ENCODE peak calls at places on chromosomes 4 and X, in five cellular contexts. U, N, S, F and J are unnamed samples.

GRCh38 chr4:55758570-55758969 is 61.0 kb upstream of the EXOC1L start:
- DNase-seq in U (no peak), N (no peak), S (no peak), F (peak; percentile 2), J (no peak)

GRCh38 chr4:25144870-25145481 is 15.3 kb downstream of the SEPSECS start:
- DNase-seq in U (no peak), N (no peak), S (no peak), F (peak; percentile 17), J (no peak)

GRCh38 chr4:172546782-172547181 is 621.8 kb upstream of the GALNT7 start:
- DNase-seq in U (no peak), N (no peak), S (no peak), F (peak; percentile 52), J (no peak)

GRCh38 chr4:2297606-2298517 is 36.0 kb upstream of the MXD4 start:
- DNase-seq in U (no peak), N (no peak), S (no peak), F (peak; percentile 21), J (no peak)

GRCh38 chrX:46653482-46653881 is 79.9 kb downstream of the CHST7 start:
- DNase-seq in U (no peak), N (no peak), S (no peak), F (no peak), J (no peak)

GRCh38 chrX:16882188-16882587 is 12.0 kb upstream of the RBBP7 start:
- DNase-seq in U (no peak), N (no peak), S (no peak), F (peak; percentile 41), J (no peak)

GRCh38 chr4:2412534-2412884 is 5.9 kb downstream of the ZFYVE28 start:
- DNase-seq in U (no peak), N (no peak), S (no peak), F (peak; percentile 88), J (no peak)

GRCh38 chrX:122504026-122504425 is 680.1 kb upstream of the GRIA3 start:
- DNase-seq in U (no peak), N (no peak), S (no peak), F (no peak), J (no peak)

GRCh38 chr4:140427104-140427918 is at the start of gene CLGN:
- DNase-seq in U (peak; percentile 15), N (peak; percentile 75), S (no peak), F (peak; percentile 73), J (peak; percentile 80)

GRCh38 chrX:47991263-47992092 is 12.3 kb downstream of the ZNF182 start:
- DNase-seq in U (no peak), N (no peak), S (no peak), F (no peak), J (no peak)

GRCh38 chrX:43882294-43882681 is at the start of gene MAOB:
- DNase-seq in U (no peak), N (peak; percentile 58), S (no peak), F (no peak), J (peak; percentile 79)

GRCh38 chr4:158314756-158315487 is 104.6 kb downstream of the TMEM144 start:
- DNase-seq in U (no peak), N (no peak), S (no peak), F (no peak), J (no peak)

GRCh38 chr4:26074672-26075071 is 160.7 kb downstream of the SMIM20 start:
- DNase-seq in U (no peak), N (no peak), S (no peak), F (peak; percentile 76), J (no peak)

GRCh38 chr4:68129793-68130192 is at the start of gene TMPRSS11F:
- DNase-seq in U (no peak), N (no peak), S (no peak), F (no peak), J (no peak)

GRCh38 chr4:159413252-159413941 is 310.5 kb downstream of the RAPGEF2 start:
- DNase-seq in U (no peak), N (no peak), S (no peak), F (no peak), J (no peak)

GRCh38 chr4:138542191-138542771 is 300.1 kb upstream of the SLC7A11 start:
- DNase-seq in U (no peak), N (no peak), S (no peak), F (no peak), J (no peak)

GRCh38 chr4:10655968-10656367 is 28.6 kb downstream of the CLNK start:
- DNase-seq in U (no peak), N (no peak), S (no peak), F (no peak), J (no peak)

GRCh38 chr4:3293410-3294391 is 880 bp downstream of the RGS12 start:
- DNase-seq in U (no peak), N (no peak), S (no peak), F (no peak), J (peak; percentile 82)

GRCh38 chr4:107069049-107069448 is 32.9 kb upstream of the DKK2 start:
- DNase-seq in U (no peak), N (no peak), S (no peak), F (no peak), J (no peak)

GRCh38 chr4:55851885-55852284 is 1.6 kb upstream of the EXOC1 start:
- DNase-seq in U (no peak), N (no peak), S (no peak), F (no peak), J (no peak)

GRCh38 chr4:53196872-53197759 is 168.7 kb downstream of the SCFD2 start:
- DNase-seq in U (peak; percentile 56), N (no peak), S (no peak), F (peak; percentile 82), J (no peak)

GRCh38 chrX:153649178-153649914 is 2.3 kb downstream of the DUSP9 start:
- DNase-seq in U (no peak), N (no peak), S (no peak), F (peak; percentile 39), J (peak; percentile 78)

GRCh38 chrX:97637289-97637688 is 753.6 kb downstream of the RPA4 start:
- DNase-seq in U (no peak), N (no peak), S (no peak), F (no peak), J (no peak)

GRCh38 chrX:111164728-111165127 is 68.7 kb downstream of the PAK3 start:
- DNase-seq in U (no peak), N (no peak), S (no peak), F (no peak), J (no peak)

GRCh38 chrX:17411189-17411588 is 36.2 kb downstream of the NHS start:
- DNase-seq in U (no peak), N (no peak), S (no peak), F (no peak), J (no peak)

DNA sequence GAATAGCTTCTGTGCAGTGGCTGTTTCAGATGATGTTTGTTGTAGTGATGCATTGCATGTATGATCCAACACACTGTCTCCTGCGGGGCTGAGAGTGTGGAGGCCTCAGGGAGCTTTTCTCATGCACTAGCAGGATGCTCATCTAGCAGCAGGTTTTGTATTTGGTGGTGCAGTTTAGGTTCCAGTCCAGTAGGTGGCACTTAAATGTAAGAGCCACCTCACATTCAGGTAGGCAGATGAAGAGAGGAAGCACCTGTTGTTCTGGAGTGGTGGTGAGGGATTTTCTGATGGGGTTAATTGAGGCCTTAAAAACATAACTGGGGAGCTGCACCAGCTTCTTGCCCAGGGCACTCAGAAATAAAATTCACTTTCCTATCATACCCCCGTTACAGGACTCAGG is 300.9 kb downstream of the SPIN4 start:
- DNase-seq in U (no peak), N (no peak), S (no peak), F (peak; percentile 36), J (no peak)
- TF ChIP-seq CTCF in U (no peak), N (no peak), S (no peak), F (peak; percentile 15), J (no peak)

DNA sequence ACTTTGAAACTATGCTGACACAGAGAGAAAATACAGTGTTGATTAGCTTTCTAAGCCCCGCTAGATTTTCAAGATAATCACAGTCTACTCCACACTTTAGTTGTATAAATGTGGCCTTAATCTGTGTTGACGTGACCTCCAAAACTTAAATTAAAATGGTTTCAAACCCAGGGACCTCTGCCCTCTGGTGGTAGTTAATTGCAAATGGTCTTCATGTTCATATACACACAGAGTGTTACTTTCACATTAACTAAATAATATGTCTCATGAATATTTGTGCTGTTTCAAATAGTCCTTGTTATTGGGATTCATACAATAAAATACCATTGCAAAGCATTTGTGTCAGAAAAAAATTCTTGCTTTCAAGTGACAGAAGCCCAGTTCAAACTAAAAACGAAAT is 64.3 kb downstream of the TASL start:
- DNase-seq in U (no peak), N (no peak), S (no peak), F (peak; percentile 17), J (no peak)
- TF ChIP-seq CTCF in U (no peak), N (peak; percentile 22), S (peak; percentile 14), F (peak; percentile 29), J (no peak)

GRCh38 chr4:92307886-92308285 is 4.1 kb downstream of the GRID2 start:
- DNase-seq in U (no peak), N (no peak), S (no peak), F (no peak), J (no peak)

GRCh38 chr4:92305878-92306520 is 2.2 kb downstream of the GRID2 start:
- DNase-seq in U (no peak), N (no peak), S (no peak), F (no peak), J (peak; percentile 45)

GRCh38 chr4:92305148-92305877 is 1.5 kb downstream of the GRID2 start:
- DNase-seq in U (no peak), N (peak; percentile 22), S (peak; percentile 91), F (peak; percentile 3), J (peak; percentile 78)

GRCh38 chr4:92304636-92305035 is 870 bp downstream of the GRID2 start:
- DNase-seq in U (no peak), N (no peak), S (no peak), F (no peak), J (no peak)

DNA sequence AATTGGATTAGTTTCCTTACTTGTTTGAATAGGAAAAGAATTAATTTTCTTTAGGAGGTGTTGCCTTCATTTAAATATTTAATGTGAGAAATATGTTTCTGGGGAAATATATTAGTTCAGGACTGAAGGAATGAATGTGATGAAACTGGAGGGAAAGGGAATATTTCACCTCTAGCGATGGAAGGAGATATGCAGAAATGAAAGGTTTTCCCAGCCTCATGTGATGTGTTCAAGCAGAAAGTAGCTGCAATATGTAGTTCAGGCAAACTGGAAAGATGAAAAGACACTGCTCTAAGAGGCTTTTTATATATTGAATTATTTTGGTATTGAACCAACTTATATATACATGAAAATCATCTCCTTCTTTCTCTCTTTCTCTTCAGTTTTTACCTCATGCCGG is 3.4 kb downstream of the GRID2 start:
- DNase-seq in U (no peak), N (no peak), S (no peak), F (no peak), J (no peak)
- TF ChIP-seq CTCF in U (no peak), N (no peak), S (no peak), F (no peak), J (no peak)

DNA sequence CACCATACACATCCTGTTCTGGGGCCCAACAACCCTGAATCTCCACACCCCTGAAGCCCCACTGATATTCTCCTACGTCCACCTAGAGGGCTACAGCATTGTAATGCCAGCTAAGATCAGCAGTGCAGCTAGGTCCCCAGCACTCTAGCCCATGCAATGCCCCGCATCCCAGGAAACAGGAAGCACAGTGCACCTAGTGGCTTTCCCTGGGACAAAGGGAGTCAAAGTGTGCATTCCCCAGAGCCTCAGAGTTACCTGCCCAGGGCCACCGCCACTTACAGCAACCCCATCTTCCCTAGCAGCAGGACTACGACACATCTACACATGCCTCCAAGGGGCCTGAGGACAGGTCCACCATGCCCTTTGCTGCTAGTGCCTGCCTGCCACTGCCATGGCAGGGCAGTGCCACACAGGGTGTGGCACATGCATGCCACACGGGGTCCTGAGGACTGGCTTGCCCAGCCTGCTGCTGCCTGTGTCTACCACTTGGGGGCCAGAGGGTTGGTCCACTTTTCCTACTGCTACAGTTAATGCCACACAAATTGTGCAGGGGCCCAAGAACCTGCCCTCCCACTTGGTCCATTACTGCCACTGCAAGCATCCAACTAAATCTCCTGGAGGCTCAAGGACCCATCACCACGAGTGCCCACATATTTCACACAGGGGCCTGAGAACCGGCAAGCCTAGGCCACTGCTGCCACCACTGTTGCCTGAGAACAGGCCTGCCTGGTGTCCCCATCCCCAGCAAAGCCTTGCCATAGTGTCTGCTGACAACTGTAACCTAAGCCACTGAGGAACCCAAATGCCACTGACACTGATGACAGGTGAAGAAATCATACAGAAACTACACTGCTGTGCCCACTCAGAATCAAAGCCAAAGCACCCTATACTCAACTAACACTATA is 23.7 kb downstream of the TLR6 start:
- DNase-seq in U (no peak), N (no peak), S (no peak), F (no peak), J (no peak)
- TF ChIP-seq CTCF in U (no peak), N (no peak), S (no peak), F (peak; percentile 22), J (no peak)